ENCODE peak calls at places on chromosomes 13 and 19, in four cellular contexts. O is HCT116; L is CD4-positive, CD25-positive, alpha-beta regulatory T cell; Q is iris pigment epithelial cell. E is an unnamed sample.

GRCh38 chr13:99392126-99392805 is 85.1 kb upstream of the GPR183 start:
- DNase-seq in O (no peak), L (no peak), Q (no peak), E (no peak)

GRCh38 chr13:34207334-34207733 is 389.4 kb downstream of the RFC3 start:
- DNase-seq in O (no peak), L (no peak), Q (peak; percentile 94), E (peak; percentile 75)

GRCh38 chr19:39342647-39343305 is 555 bp downstream of the SAMD4B start:
- DNase-seq in O (no peak), L (peak; percentile 20), Q (peak; percentile 25), E (peak; percentile 40)

GRCh38 chr13:50375792-50376191 is 360.5 kb downstream of the KCNRG start:
- DNase-seq in O (no peak), L (no peak), Q (peak; percentile 65), E (peak; percentile 63)

GRCh38 chr13:19822673-19823072 is 39.9 kb upstream of the PSPC1 start:
- DNase-seq in O (no peak), L (no peak), Q (no peak), E (no peak)

GRCh38 chr13:28566283-28566682 is 71.4 kb upstream of the FLT1 start:
- DNase-seq in O (no peak), L (no peak), Q (no peak), E (no peak)

GRCh38 chr13:95181586-95181985 is 119.7 kb downstream of the ABCC4 start:
- DNase-seq in O (no peak), L (no peak), Q (no peak), E (peak; percentile 29)

GRCh38 chr13:73000027-73000674 is 58.7 kb upstream of the KLF5 start:
- DNase-seq in O (peak; percentile 26), L (no peak), Q (peak; percentile 71), E (peak; percentile 16)

GRCh38 chr19:2394054-2394668 is 33.2 kb downstream of the TIMM13 start:
- DNase-seq in O (no peak), L (no peak), Q (no peak), E (no peak)

GRCh38 chr19:36847968-36848367 is 2.7 kb upstream of the ZNF345 start:
- DNase-seq in O (no peak), L (no peak), Q (no peak), E (no peak)

GRCh38 chr13:37515226-37515625 is 83.3 kb downstream of the POSTN start:
- DNase-seq in O (no peak), L (no peak), Q (no peak), E (no peak)

GRCh38 chr19:16235811-16236710 is 38.4 kb downstream of the AP1M1 start:
- DNase-seq in O (no peak), L (no peak), Q (no peak), E (no peak)

GRCh38 chr19:2255982-2256685 is at the start of gene JSRP1:
- DNase-seq in O (no peak), L (no peak), Q (no peak), E (no peak)

GRCh38 chr19:40553885-40554857 is 22.5 kb upstream of the SHKBP1 start:
- DNase-seq in O (no peak), L (no peak), Q (no peak), E (no peak)

GRCh38 chr13:23901365-23901764 is 4.1 kb upstream of the C1QTNF9B start:
- DNase-seq in O (no peak), L (no peak), Q (peak; percentile 38), E (no peak)

GRCh38 chr13:65606622-65607021 is 1623.5 kb downstream of the PCDH9 start:
- DNase-seq in O (no peak), L (no peak), Q (peak; percentile 80), E (peak; percentile 47)

GRCh38 chr13:111559612-111560423 is 239.4 kb downstream of the TEX29 start:
- DNase-seq in O (no peak), L (no peak), Q (no peak), E (no peak)

GRCh38 chr13:68784275-68784674 is 1323.4 kb upstream of the ATXN8OS start:
- DNase-seq in O (no peak), L (no peak), Q (no peak), E (no peak)

E was measured in mesenchymal stem cell.